ENCODE peak calls at places on chromosome 2, in four cellular contexts. I, Q, N and O are unnamed samples.

GRCh38 chr2:69741281-69742169 is at the start of gene ANXA4:
- DNase-seq in I (peak), Q (peak), N (peak), O (peak)

GRCh38 chr2:105697781-105698449 is 46.8 kb upstream of the NCK2 start:
- DNase-seq in I (no peak), Q (no peak), N (no peak), O (no peak)

GRCh38 chr2:26099933-26100332 is 66.0 kb downstream of the RAB10 start:
- DNase-seq in I (no peak), Q (no peak), N (no peak), O (no peak)

GRCh38 chr2:95043300-95043786 is 17.8 kb downstream of the MAL start:
- DNase-seq in I (peak), Q (no peak), N (peak), O (peak)

GRCh38 chr2:96710985-96711384 is 28.9 kb downstream of the LMAN2L start:
- DNase-seq in I (no peak), Q (no peak), N (no peak), O (no peak)

GRCh38 chr2:9552491-9553178 is 3.0 kb downstream of the ADAM17 start:
- DNase-seq in I (no peak), Q (no peak), N (peak), O (no peak)

GRCh38 chr2:125596612-125597011 is 1059.3 kb upstream of the GYPC start:
- DNase-seq in I (no peak), Q (no peak), N (no peak), O (no peak)

GRCh38 chr2:126733795-126734194 is 77.8 kb downstream of the GYPC start:
- DNase-seq in I (no peak), Q (no peak), N (no peak), O (no peak)

GRCh38 chr2:44945676-44946427 is 4.3 kb downstream of the SIX3 start:
- DNase-seq in I (no peak), Q (no peak), N (no peak), O (no peak)

GRCh38 chr2:113291191-113291590 is 12.5 kb upstream of the PAX8 start:
- DNase-seq in I (no peak), Q (no peak), N (no peak), O (no peak)

GRCh38 chr2:9975328-9975727 is 23.8 kb downstream of the GRHL1 start:
- DNase-seq in I (no peak), Q (no peak), N (no peak), O (no peak)

GRCh38 chr2:10901160-10901559 is 10.6 kb upstream of the KCNF1 start:
- DNase-seq in I (peak), Q (peak), N (peak), O (peak)

GRCh38 chr2:28545590-28546195 is 49.8 kb downstream of the PLB1 start:
- DNase-seq in I (no peak), Q (peak), N (no peak), O (no peak)

GRCh38 chr2:241282553-241282952 is 32.9 kb downstream of the HDLBP start:
- DNase-seq in I (no peak), Q (no peak), N (no peak), O (no peak)

GRCh38 chr2:149513461-149513860 is 74.1 kb downstream of the MMADHC start:
- DNase-seq in I (peak), Q (no peak), N (no peak), O (no peak)